ENCODE peak calls at places on chromosome 5, in six cellular contexts. R is OCI-LY7, H is AG09309, Y is Caco-2, Q is suprapubic skin, N is lower leg skin. F is an unnamed sample.
A peak's percentile ranks its signal among the peaks of the same experiment; 100 is the strongest.

GRCh38 chr5:82349651-82350050 is 71.5 kb upstream of the RPS23 start:
- DNase-seq in R (peak; percentile 13), Q (peak; percentile 78), H (no peak), N (no peak), Y (peak; percentile 38), F (no peak)

GRCh38 chr5:179623906-179624741 is 653 bp upstream of the HNRNPH1 start:
- DNase-seq in R (peak; percentile 57), Y (peak; percentile 43), H (peak; percentile 62), N (peak; percentile 89), Q (peak; percentile 81), F (peak; percentile 90)

GRCh38 chr5:80408976-80409926 is 1.4 kb downstream of the ZFYVE16 start:
- DNase-seq in R (no peak), H (no peak), N (no peak), Y (no peak), Q (no peak), F (peak; percentile 34)

GRCh38 chr5:136979131-136979530 is 520.0 kb downstream of the SPOCK1 start:
- DNase-seq in H (no peak), Q (no peak), N (no peak), R (no peak), Y (no peak), F (peak; percentile 27)

GRCh38 chr5:142363619-142363963 is 38.8 kb upstream of the SPRY4 start:
- DNase-seq in Y (no peak), Q (peak; percentile 9), R (no peak), N (peak; percentile 42), H (no peak), F (no peak)

GRCh38 chr5:78805474-78806124 is 157.0 kb upstream of the LHFPL2 start:
- DNase-seq in Q (no peak), H (no peak), R (no peak), N (no peak), Y (no peak), F (no peak)

GRCh38 chr5:81207009-81207408 is 26.1 kb upstream of the CKMT2 start:
- DNase-seq in Y (peak; percentile 22), R (peak; percentile 13), N (no peak), Q (no peak), H (no peak), F (peak; percentile 10)

GRCh38 chr5:140246378-140247122 is 56.4 kb downstream of the PFDN1 start:
- DNase-seq in Y (no peak), H (peak; percentile 48), R (no peak), N (no peak), Q (no peak), F (peak; percentile 86)

GRCh38 chr5:56705217-56705616 is 110.1 kb upstream of the MAP3K1 start:
- DNase-seq in Y (no peak), R (no peak), H (no peak), Q (no peak), N (no peak), F (no peak)

GRCh38 chr5:134240421-134240962 is 14.6 kb upstream of the PPP2CA start:
- DNase-seq in R (no peak), H (no peak), Q (no peak), N (no peak), Y (peak; percentile 41), F (peak; percentile 85)

GRCh38 chr5:38598994-38599611 is 42.7 kb upstream of the LIFR start:
- DNase-seq in Y (peak; percentile 58), H (no peak), N (no peak), Q (no peak), R (no peak), F (peak; percentile 90)

GRCh38 chr5:75358117-75358516 is 21.1 kb downstream of the HMGCR start:
- DNase-seq in R (no peak), H (no peak), Q (no peak), Y (no peak), N (no peak), F (no peak)

GRCh38 chr5:76401801-76402250 is 1.3 kb upstream of the IQGAP2 start:
- DNase-seq in Y (no peak), R (peak; percentile 85), N (no peak), H (no peak), Q (no peak), F (no peak)

GRCh38 chr5:146620663-146621051 is 104.7 kb upstream of the GPR151 start:
- DNase-seq in N (no peak), H (no peak), Q (no peak), R (no peak), Y (no peak), F (no peak)

GRCh38 chr5:106966686-106967315 is 703.9 kb downstream of the EFNA5 start:
- DNase-seq in Y (no peak), R (no peak), N (no peak), H (no peak), Q (no peak), F (peak; percentile 2)

GRCh38 chr5:38184627-38185026 is 73.7 kb upstream of the EGFLAM start:
- DNase-seq in Y (no peak), H (no peak), N (no peak), Q (no peak), R (no peak), F (no peak)

GRCh38 chr5:109365653-109366052 is 44.1 kb downstream of the PJA2 start:
- DNase-seq in R (no peak), N (no peak), Y (no peak), H (no peak), Q (no peak), F (no peak)

GRCh38 chr5:56025303-56025885 is 30.6 kb upstream of the IL6ST start:
- DNase-seq in N (no peak), Y (peak; percentile 79), R (no peak), H (no peak), Q (no peak), F (no peak)

GRCh38 chr5:149878371-149878770 is 66.2 kb downstream of the PDE6A start:
- DNase-seq in Y (peak; percentile 25), Q (no peak), N (no peak), H (no peak), R (no peak), F (no peak)

GRCh38 chr5:149883550-149883949 is 61.0 kb downstream of the PDE6A start:
- DNase-seq in Y (no peak), N (no peak), Q (no peak), H (no peak), R (no peak), F (no peak)

GRCh38 chr5:149885512-149885911 is 59.1 kb downstream of the PDE6A start:
- DNase-seq in Y (no peak), R (no peak), H (no peak), Q (no peak), N (no peak), F (no peak)

GRCh38 chr5:149881069-149881622 is 63.4 kb downstream of the PDE6A start:
- DNase-seq in Y (no peak), H (no peak), N (no peak), R (no peak), Q (no peak), F (no peak)

DNA sequence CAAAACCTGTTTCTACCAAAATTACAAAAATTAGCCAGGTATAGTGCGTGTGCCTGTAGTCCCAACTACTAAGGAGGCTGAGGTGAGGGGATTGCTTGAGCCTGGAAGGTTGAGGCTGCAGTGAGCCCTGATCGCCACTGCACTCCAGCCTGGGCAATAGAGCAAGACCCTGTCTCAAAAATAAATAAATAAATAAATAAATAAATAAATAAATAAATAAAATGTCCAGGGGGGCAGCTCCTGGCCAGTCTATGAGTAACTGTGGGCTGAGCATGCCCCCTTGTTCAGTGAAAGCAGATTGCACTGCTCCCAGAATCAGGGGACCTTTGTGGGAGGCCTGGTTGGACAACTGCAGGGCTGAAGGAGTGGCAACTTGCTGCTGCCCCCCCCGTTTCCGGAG is 62.7 kb downstream of the PDE6A start:
- DNase-seq in H (no peak), R (no peak), Y (no peak), N (no peak), Q (no peak), F (no peak)
- H3K4me3 ChIP-seq in H (no peak overlapping the region), R (no peak overlapping the region), Y (no peak overlapping the region), N (no peak overlapping the region), Q (no peak overlapping the region), F (no peak overlapping the region)

GRCh38 chr5:177508837-177509236 is 789 bp downstream of the DOK3 start:
- DNase-seq in R (peak; percentile 90), N (no peak), Q (no peak), Y (no peak), H (no peak), F (no peak)

GRCh38 chr5:177509361-177509951 is at the start of gene DOK3:
- DNase-seq in R (peak; percentile 82), N (no peak), Y (no peak), H (no peak), Q (no peak), F (no peak)

GRCh38 chr5:177508217-177508611 is 1.4 kb downstream of the DOK3 start:
- DNase-seq in Q (no peak), R (peak; percentile 50), Y (no peak), N (no peak), H (no peak), F (no peak)

GRCh38 chr5:177507165-177507564 is 2.5 kb downstream of the DOK3 start:
- DNase-seq in H (no peak), R (peak; percentile 61), N (no peak), Q (no peak), Y (no peak), F (no peak)

DNA sequence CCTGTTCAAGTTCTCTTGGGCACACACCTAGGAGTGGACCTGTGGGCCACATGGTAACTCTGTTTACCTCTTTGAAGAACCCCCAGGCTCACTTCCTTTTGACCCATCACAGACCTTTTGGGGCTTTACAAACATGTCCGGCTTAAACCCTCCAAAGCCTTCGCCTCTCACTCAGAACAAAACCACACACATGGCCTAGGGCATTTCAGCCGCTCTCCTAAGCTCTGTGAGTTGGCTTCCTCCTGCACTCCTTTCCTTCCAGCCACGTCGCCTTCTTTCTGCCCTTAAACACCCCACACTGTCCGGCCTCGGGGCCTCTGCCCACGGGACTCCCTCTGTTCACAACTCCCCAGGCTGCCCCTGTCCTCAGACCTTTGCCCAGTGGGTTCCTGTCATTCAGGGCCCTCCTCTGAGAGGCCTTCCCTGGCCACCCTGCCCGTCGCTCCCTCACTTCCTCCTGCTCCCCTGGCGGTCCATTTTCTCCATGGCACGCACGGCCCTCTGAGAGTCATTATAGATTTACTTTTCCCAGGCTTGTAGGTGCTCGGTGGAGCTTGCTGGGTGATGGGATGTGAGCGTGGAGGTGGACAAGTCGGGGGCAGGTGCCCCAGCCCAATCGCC is 1.9 kb downstream of the DOK3 start:
- DNase-seq in H (no peak), Y (no peak), N (no peak), Q (no peak), R (peak; percentile 41), F (no peak)
- TF ChIP-seq CTCF in H (no peak), Y (no peak), N (no peak), Q (no peak), R (peak; percentile 36), F (no peak)

DNA sequence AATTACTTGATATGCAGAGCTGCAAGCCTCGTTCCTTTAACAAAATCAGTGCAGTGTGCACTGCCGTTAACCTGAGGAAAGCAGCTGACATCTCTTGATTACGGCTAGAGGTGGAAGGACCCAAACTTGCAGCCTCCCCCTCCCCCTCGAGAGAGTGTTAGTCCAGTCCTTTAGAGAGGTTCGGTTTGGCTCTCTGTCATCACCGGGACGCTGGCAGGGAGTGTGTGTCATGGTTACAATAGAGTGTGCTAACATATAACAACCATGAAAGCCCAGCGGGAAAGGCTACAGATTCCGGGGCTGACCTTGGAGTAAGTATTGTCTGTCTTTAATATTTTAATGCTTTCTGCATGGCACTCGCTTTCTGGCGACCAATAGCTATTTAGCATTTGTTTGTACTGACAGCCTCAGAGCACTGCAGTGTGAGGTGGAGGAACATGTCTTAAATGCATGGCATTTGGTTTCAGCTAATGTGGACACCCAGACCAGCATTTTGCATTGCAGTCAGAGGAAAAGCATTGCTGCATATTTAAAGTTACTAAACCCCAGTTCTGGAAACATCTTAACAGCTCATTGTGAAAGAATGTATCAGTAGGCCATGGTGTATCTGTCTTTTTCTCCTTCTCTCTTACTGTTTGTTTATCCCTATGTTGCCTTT is 237.5 kb downstream of the CD180 start:
- DNase-seq in Q (peak; percentile 62), H (peak; percentile 27), N (no peak), Y (no peak), R (no peak), F (peak; percentile 81)
- H3K4me3 ChIP-seq in Q (peak overlapping the region; percentile 39), H (peak overlapping the region; percentile 53), N (no peak overlapping the region), Y (no peak overlapping the region), R (no peak overlapping the region), F (peak overlapping the region; percentile 56)

GRCh38 chr5:54379590-54379989 is 69.2 kb upstream of the ARL15 start:
- DNase-seq in Y (no peak), H (no peak), R (no peak), N (no peak), Q (no peak), F (no peak)
- TF ChIP-seq CTCF in Y (no peak), H (no peak), R (no peak), N (no peak), Q (no peak), F (no peak)